ENCODE peak calls at places on chromosomes 11 and 22, in five cellular contexts. X is stimulated activated CD8-positive, alpha-beta memory T cell treated with anti-CD3 and anti-CD28 coated beads, Interleukin-7, amount 100 ng/mL, for 4 hours; J is fibroblast of villous mesenchyme; G is lower lobe of right lung; O is activated T-helper 1 cell treated with Interleukin-2 at 50 U/mL for 16 hours. M is an unnamed sample.
A peak's percentile ranks its signal among the peaks of the same experiment; 100 is the strongest.

GRCh38 chr22:46183733-46184132 is 33.4 kb downstream of the PPARA start:
- DNase-seq in X (no peak), J (no peak), G (no peak), O (no peak), M (no peak)

GRCh38 chr11:45337583-45338360 is 51.6 kb upstream of the SYT13 start:
- DNase-seq in X (no peak), J (no peak), G (no peak), O (no peak), M (no peak)

GRCh38 chr11:68939583-68940555 is 36.2 kb downstream of the IGHMBP2 start:
- DNase-seq in X (no peak), J (no peak), G (no peak), O (no peak), M (peak; percentile 66)

GRCh38 chr11:120652705-120653335 is 141.3 kb downstream of the GRIK4 start:
- DNase-seq in X (no peak), J (peak; percentile 11), G (no peak), O (no peak), M (no peak)

GRCh38 chr11:96967616-96968015 is 577.8 kb downstream of the JRKL start:
- DNase-seq in X (no peak), J (peak; percentile 32), G (no peak), O (no peak), M (no peak)

GRCh38 chr22:24813861-24814770 is 8.1 kb downstream of the SGSM1 start:
- DNase-seq in X (no peak), J (no peak), G (no peak), O (no peak), M (no peak)

GRCh38 chr22:20123364-20124082 is 6.5 kb upstream of the TRMT2A start:
- DNase-seq in X (no peak), J (no peak), G (no peak), O (no peak), M (no peak)

GRCh38 chr11:36509265-36509664 is 807 bp downstream of the TRAF6 start:
- DNase-seq in X (peak; percentile 35), J (peak; percentile 47), G (no peak), O (no peak), M (no peak)

GRCh38 chr11:58642120-58642625 is 19.7 kb downstream of the CNTF start:
- DNase-seq in X (no peak), J (no peak), G (no peak), O (no peak), M (no peak)

GRCh38 chr11:117839234-117839882 is 14.8 kb upstream of the FXYD2 start:
- DNase-seq in X (no peak), J (no peak), G (no peak), O (no peak), M (no peak)

GRCh38 chr11:3102641-3102921 is 45.4 kb upstream of the CARS1 start:
- DNase-seq in X (no peak), J (no peak), G (no peak), O (no peak), M (no peak)

GRCh38 chr22:26573026-26573662 is 16.8 kb downstream of the TPST2 start:
- DNase-seq in X (peak; percentile 23), J (peak; percentile 86), G (peak; percentile 85), O (no peak), M (no peak)

GRCh38 chr11:35265755-35266454 is 126.9 kb downstream of the CD44 start:
- DNase-seq in X (no peak), J (no peak), G (no peak), O (no peak), M (no peak)

GRCh38 chr11:76680517-76681425 is 10.2 kb upstream of the LRRC32 start:
- DNase-seq in X (peak; percentile 25), J (peak; percentile 75), G (peak; percentile 58), O (peak; percentile 31), M (peak; percentile 92)

GRCh38 chr22:36457688-36458450 is 23.6 kb downstream of the TXN2 start:
- DNase-seq in X (no peak), J (peak; percentile 57), G (no peak), O (no peak), M (no peak)

GRCh38 chr22:42768385-42769035 is 47.8 kb upstream of the A4GALT start:
- DNase-seq in X (no peak), J (no peak), G (no peak), O (no peak), M (no peak)

GRCh38 chr22:38789606-38790005 is 4.3 kb downstream of the DNAL4 start:
- DNase-seq in X (no peak), J (no peak), G (no peak), O (no peak), M (no peak)

GRCh38 chr11:16812274-16812673 is 73.8 kb downstream of the C11orf58 start:
- DNase-seq in X (no peak), J (no peak), G (no peak), O (no peak), M (no peak)

GRCh38 chr11:5922749-5923426 is 19.2 kb upstream of the OR56A3 start:
- DNase-seq in X (no peak), J (no peak), G (no peak), O (no peak), M (no peak)

GRCh38 chr22:39999144-39999757 is 4.5 kb downstream of the FAM83F start:
- DNase-seq in X (no peak), J (peak; percentile 87), G (no peak), O (no peak), M (no peak)

GRCh38 chr11:2258501-2259465 is 11.6 kb downstream of the ASCL2 start:
- DNase-seq in X (no peak), J (no peak), G (no peak), O (no peak), M (no peak)

GRCh38 chr11:73201249-73201648 is 16.8 kb upstream of the P2RY2 start:
- DNase-seq in X (no peak), J (peak; percentile 29), G (peak; percentile 79), O (no peak), M (no peak)

GRCh38 chr22:44133901-44134511 is 46.7 kb upstream of the PARVG start:
- DNase-seq in X (no peak), J (peak; percentile 33), G (peak; percentile 28), O (no peak), M (no peak)

GRCh38 chr11:121777056-121777455 is 324.3 kb upstream of the SORL1-AS1 start:
- DNase-seq in X (no peak), J (no peak), G (no peak), O (no peak), M (no peak)

GRCh38 chr11:10743354-10744035 is 7.6 kb upstream of the CTR9 start:
- DNase-seq in X (peak; percentile 47), J (peak; percentile 18), G (no peak), O (no peak), M (no peak)

GRCh38 chr22:41289681-41290080 is 3.7 kb upstream of the RANGAP1 start:
- DNase-seq in X (no peak), J (no peak), G (no peak), O (no peak), M (no peak)

GRCh38 chr11:103279821-103280220 is 170.6 kb downstream of the DYNC2H1 start:
- DNase-seq in X (no peak), J (peak; percentile 8), G (no peak), O (no peak), M (no peak)

GRCh38 chr11:108853864-108854263 is 189.0 kb downstream of the DDX10 start:
- DNase-seq in X (no peak), J (no peak), G (no peak), O (no peak), M (no peak)

GRCh38 chr11:37999171-37999570 is 1401.1 kb upstream of the RAG2 start:
- DNase-seq in X (no peak), J (no peak), G (no peak), O (no peak), M (no peak)

GRCh38 chr11:133064152-133064877 is 468.0 kb downstream of the OPCML start:
- DNase-seq in X (no peak), J (no peak), G (peak; percentile 69), O (no peak), M (peak; percentile 74)

GRCh38 chr11:36016263-36016662 is 72.4 kb downstream of the LDLRAD3 start:
- DNase-seq in X (no peak), J (no peak), G (no peak), O (no peak), M (no peak)

GRCh38 chr11:74937696-74938475 is 11.0 kb downstream of the XRRA1 start:
- DNase-seq in X (no peak), J (no peak), G (no peak), O (no peak), M (no peak)

GRCh38 chr11:7927635-7928034 is 3.4 kb downstream of the OR10A6 start:
- DNase-seq in X (no peak), J (peak; percentile 28), G (no peak), O (no peak), M (no peak)

GRCh38 chr11:44622721-44623258 is 57.3 kb downstream of the CD82 start:
- DNase-seq in X (no peak), J (no peak), G (no peak), O (no peak), M (peak; percentile 1)

GRCh38 chr11:116725434-116726221 is 47.2 kb downstream of the BUD13 start:
- DNase-seq in X (no peak), J (peak; percentile 21), G (no peak), O (no peak), M (no peak)

GRCh38 chr11:66692871-66693331 is 15.2 kb upstream of the RBM4B start:
- DNase-seq in X (no peak), J (no peak), G (no peak), O (no peak), M (peak; percentile 82)

GRCh38 chr11:119700536-119701346 is 28.3 kb downstream of the NECTIN1 start:
- DNase-seq in X (no peak), J (no peak), G (peak; percentile 74), O (no peak), M (no peak)

GRCh38 chr11:129280027-129280811 is 88.1 kb upstream of the ARHGAP32 start:
- DNase-seq in X (no peak), J (no peak), G (no peak), O (no peak), M (no peak)

GRCh38 chr11:74255741-74256369 is 55.6 kb downstream of the P4HA3 start:
- DNase-seq in X (peak; percentile 18), J (peak; percentile 66), G (peak; percentile 50), O (peak; percentile 22), M (peak; percentile 55)